ENCODE peak calls at places on chromosome 2, in four cellular contexts. X, R, F and U are unnamed samples.

GRCh38 chr2:159199751-159200465 is 86.6 kb downstream of the WDSUB1 start:
- DNase-seq in R (no peak), X (no peak), F (no peak), U (no peak)

GRCh38 chr2:96636772-96637171 is 1.3 kb downstream of the KANSL3 start:
- DNase-seq in X (no peak), R (no peak), F (no peak), U (no peak)

GRCh38 chr2:236674646-236675045 is 105.0 kb downstream of the ACKR3 start:
- DNase-seq in X (no peak), F (no peak), R (no peak), U (no peak)

GRCh38 chr2:10500601-10501361 is 52.7 kb upstream of the ODC1 start:
- DNase-seq in R (no peak), X (no peak), F (no peak), U (no peak)

GRCh38 chr2:227582369-227582768 is 16.3 kb upstream of the SCYGR2 start:
- DNase-seq in F (no peak), X (no peak), R (no peak), U (no peak)

GRCh38 chr2:18456026-18456425 is 104.4 kb downstream of the RDH14 start:
- DNase-seq in F (no peak), R (no peak), X (no peak), U (peak)

GRCh38 chr2:44951124-44951523 is 9.6 kb downstream of the SIX3 start:
- DNase-seq in R (no peak), X (no peak), F (no peak), U (no peak)

GRCh38 chr2:64751286-64752260 is 97.9 kb upstream of the SERTAD2 start:
- DNase-seq in F (peak), R (peak), X (no peak), U (peak)

GRCh38 chr2:131016826-131017596 is 76.2 kb downstream of the FAM168B start:
- DNase-seq in R (no peak), F (peak), X (no peak), U (peak)

GRCh38 chr2:205848601-205849000 is 166.3 kb downstream of the NRP2 start:
- DNase-seq in X (no peak), F (peak), R (no peak), U (no peak)

GRCh38 chr2:183162362-183162761 is 38.1 kb downstream of the NUP35 start:
- DNase-seq in X (no peak), R (no peak), F (no peak), U (no peak)

GRCh38 chr2:215979615-215980014 is 33.7 kb downstream of the MREG start:
- DNase-seq in X (no peak), R (no peak), F (no peak), U (no peak)

GRCh38 chr2:99066075-99066557 is 75.4 kb upstream of the C2orf15 start:
- DNase-seq in R (no peak), F (peak), X (no peak), U (peak)

GRCh38 chr2:203532957-203533695 is 2.0 kb downstream of the RAPH1 start:
- DNase-seq in R (no peak), X (no peak), F (peak), U (peak)

GRCh38 chr2:75416420-75417342 is 144.1 kb downstream of the EVA1A start:
- DNase-seq in F (peak), X (no peak), R (no peak), U (no peak)

GRCh38 chr2:64988420-64989125 is 626 bp upstream of the SLC1A4 start:
- DNase-seq in X (peak), R (peak), F (no peak), U (peak)

GRCh38 chr2:128742467-128742866 is 423.8 kb upstream of the HS6ST1 start:
- DNase-seq in F (no peak), X (no peak), R (no peak), U (no peak)

GRCh38 chr2:84840306-84840705 is 40.6 kb downstream of the TRABD2A start:
- DNase-seq in R (no peak), F (peak), X (no peak), U (no peak)

GRCh38 chr2:222928335-222928734 is 67.5 kb downstream of the ACSL3 start:
- DNase-seq in F (no peak), X (no peak), R (no peak), U (no peak)

GRCh38 chr2:239946570-239947311 is 78.4 kb downstream of the NDUFA10 start:
- DNase-seq in R (no peak), X (no peak), F (no peak), U (no peak)

GRCh38 chr2:26595146-26595545 is 46.0 kb downstream of the CIB4 start:
- DNase-seq in R (no peak), X (no peak), F (no peak), U (no peak)

GRCh38 chr2:172082105-172082943 is 3.0 kb upstream of the DLX1 start:
- DNase-seq in X (no peak), R (no peak), F (no peak), U (no peak)

GRCh38 chr2:55223958-55224760 is 7.9 kb downstream of the CLHC1 start:
- DNase-seq in X (no peak), R (peak), F (no peak), U (no peak)

GRCh38 chr2:181552808-181553207 is 95.6 kb downstream of the ITGA4 start:
- DNase-seq in F (peak), X (no peak), R (no peak), U (no peak)

GRCh38 chr2:53668624-53669026 is 99.0 kb upstream of the CHAC2 start:
- DNase-seq in X (no peak), R (no peak), F (no peak), U (no peak)

GRCh38 chr2:169393068-169393590 is 30.8 kb upstream of the LRP2 start:
- DNase-seq in X (no peak), R (no peak), F (no peak), U (no peak)

GRCh38 chr2:240523451-240524281 is 34.1 kb downstream of the ANKMY1 start:
- DNase-seq in X (no peak), R (no peak), F (no peak), U (no peak)